ENCODE peak calls at places on chromosomes 12 and 14, in seven cellular contexts. A, E, J, Z, G, X and Q are unnamed samples.

GRCh38 chr14:53430870-53431269 is 277.7 kb upstream of the DDHD1 start:
- DNase-seq in A (no peak), E (peak), J (peak), Z (no peak), G (no peak), X (no peak), Q (no peak)

GRCh38 chr12:52789637-52790426 is 6.1 kb downstream of the KRT3 start:
- DNase-seq in A (no peak), E (no peak), J (no peak), Z (no peak), G (no peak), X (no peak), Q (no peak)

GRCh38 chr12:93991882-93992415 is 156.4 kb upstream of the PLXNC1 start:
- DNase-seq in A (no peak), E (no peak), J (no peak), Z (no peak), G (no peak), X (no peak), Q (no peak)

GRCh38 chr12:40216516-40217288 is 8.1 kb upstream of the LRRK2 start:
- DNase-seq in A (no peak), E (no peak), J (no peak), Z (no peak), G (no peak), X (no peak), Q (no peak)

GRCh38 chr14:36863271-36863670 is 201.6 kb downstream of the PAX9 start:
- DNase-seq in A (no peak), E (no peak), J (peak), Z (no peak), G (no peak), X (no peak), Q (no peak)

GRCh38 chr12:19431407-19432308 is 7.6 kb upstream of the AEBP2 start:
- DNase-seq in A (peak), E (peak), J (peak), Z (no peak), G (peak), X (peak), Q (peak)

GRCh38 chr12:1445807-1446206 is 148.6 kb downstream of the FBXL14 start:
- DNase-seq in A (no peak), E (no peak), J (no peak), Z (peak), G (no peak), X (no peak), Q (no peak)

GRCh38 chr14:23321572-23322547 is 603 bp downstream of the PABPN1 start:
- DNase-seq in A (no peak), E (peak), J (peak), Z (peak), G (peak), X (peak), Q (peak)

GRCh38 chr12:51183816-51184215 is 10.9 kb upstream of the TFCP2 start:
- DNase-seq in A (peak), E (no peak), J (peak), Z (no peak), G (no peak), X (no peak), Q (peak)

GRCh38 chr12:124387510-124387855 is 92.6 kb downstream of the RFLNA start:
- DNase-seq in A (no peak), E (no peak), J (no peak), Z (no peak), G (no peak), X (no peak), Q (peak)

GRCh38 chr14:75323571-75323970 is 44.9 kb downstream of the FOS start:
- DNase-seq in A (no peak), E (peak), J (peak), Z (no peak), G (no peak), X (no peak), Q (peak)

GRCh38 chr14:103923863-103924262 is 4.4 kb upstream of the TDRD9 start:
- DNase-seq in A (no peak), E (no peak), J (no peak), Z (no peak), G (no peak), X (no peak), Q (no peak)

GRCh38 chr14:31947076-31947475 is 130.0 kb upstream of the ARHGAP5 start:
- DNase-seq in A (no peak), E (no peak), J (no peak), Z (no peak), G (no peak), X (no peak), Q (no peak)

GRCh38 chr14:56855891-56856461 is 45.7 kb upstream of the OTX2 start:
- DNase-seq in A (peak), E (no peak), J (no peak), Z (peak), G (no peak), X (no peak), Q (no peak)

GRCh38 chr12:40232602-40233001 is 7.8 kb downstream of the LRRK2 start:
- DNase-seq in A (no peak), E (no peak), J (no peak), Z (no peak), G (no peak), X (no peak), Q (no peak)

GRCh38 chr12:18811268-18811667 is 73.3 kb downstream of the CAPZA3 start:
- DNase-seq in A (no peak), E (no peak), J (no peak), Z (no peak), G (no peak), X (no peak), Q (no peak)

GRCh38 chr14:36452850-36453249 is 67.2 kb downstream of the NKX2-1 start:
- DNase-seq in A (peak), E (no peak), J (no peak), Z (peak), G (no peak), X (no peak), Q (no peak)

GRCh38 chr12:106106892-106107291 is 31.9 kb downstream of the NUAK1 start:
- DNase-seq in A (peak), E (peak), J (peak), Z (peak), G (no peak), X (no peak), Q (no peak)

GRCh38 chr12:1807489-1807888 is 12.9 kb upstream of the LRTM2 start:
- DNase-seq in A (no peak), E (no peak), J (no peak), Z (no peak), G (no peak), X (no peak), Q (no peak)